ENCODE peak calls at places on chromosomes 7 and 10, in seven cellular contexts. One of them, this sample, is unnamed.

GRCh38 chr10:1413256-1413655 is 324.1 kb downstream of the ADARB2 start:
- DNase-seq in neuronal stem cell: no peak
- DNase-seq in H9: no peak
- DNase-seq in trophoblast cell: no peak
- DNase-seq in mesenchymal stem cell: no peak
- DNase-seq in H1: no peak
- DNase-seq in mesendoderm: no peak
- DNase-seq in this sample: no peak

GRCh38 chr7:134203186-134203889 is 76.2 kb downstream of the LRGUK start:
- DNase-seq in neuronal stem cell: no peak
- DNase-seq in H9: no peak
- DNase-seq in trophoblast cell: no peak
- DNase-seq in mesenchymal stem cell: no peak
- DNase-seq in H1: no peak
- DNase-seq in mesendoderm: no peak
- DNase-seq in this sample: no peak

GRCh38 chr7:95180-95862 is 97.0 kb upstream of the FAM20C start:
- DNase-seq in neuronal stem cell: no peak
- DNase-seq in H9: no peak
- DNase-seq in trophoblast cell: no peak
- DNase-seq in mesenchymal stem cell: no peak
- DNase-seq in H1: no peak
- DNase-seq in mesendoderm: no peak
- DNase-seq in this sample: peak; percentile 77

GRCh38 chr10:102148275-102148674 is 3.9 kb upstream of the NOLC1 start:
- DNase-seq in neuronal stem cell: no peak
- DNase-seq in H9: no peak
- DNase-seq in trophoblast cell: no peak
- DNase-seq in mesenchymal stem cell: no peak
- DNase-seq in H1: no peak
- DNase-seq in mesendoderm: no peak
- DNase-seq in this sample: no peak

GRCh38 chr10:116679351-116679750 is 58.6 kb downstream of the PNLIPRP2 start:
- DNase-seq in neuronal stem cell: no peak
- DNase-seq in H9: no peak
- DNase-seq in trophoblast cell: no peak
- DNase-seq in mesenchymal stem cell: no peak
- DNase-seq in H1: no peak
- DNase-seq in mesendoderm: no peak
- DNase-seq in this sample: no peak

GRCh38 chr10:122990278-122990677 is 10.1 kb downstream of the PSTK start:
- DNase-seq in neuronal stem cell: no peak
- DNase-seq in H9: no peak
- DNase-seq in trophoblast cell: no peak
- DNase-seq in mesenchymal stem cell: no peak
- DNase-seq in H1: no peak
- DNase-seq in mesendoderm: no peak
- DNase-seq in this sample: no peak

GRCh38 chr7:139697031-139697430 is 80.8 kb downstream of the HIPK2 start:
- DNase-seq in neuronal stem cell: no peak
- DNase-seq in H9: no peak
- DNase-seq in trophoblast cell: no peak
- DNase-seq in mesenchymal stem cell: no peak
- DNase-seq in H1: no peak
- DNase-seq in mesendoderm: no peak
- DNase-seq in this sample: no peak

GRCh38 chr7:43856996-43857395 is 12.3 kb downstream of the MRPS24 start:
- DNase-seq in neuronal stem cell: no peak
- DNase-seq in H9: no peak
- DNase-seq in trophoblast cell: no peak
- DNase-seq in mesenchymal stem cell: no peak
- DNase-seq in H1: no peak
- DNase-seq in mesendoderm: no peak
- DNase-seq in this sample: peak; percentile 58

GRCh38 chr10:122782911-122783310 is 62.7 kb downstream of the CUZD1 start:
- DNase-seq in neuronal stem cell: no peak
- DNase-seq in H9: no peak
- DNase-seq in trophoblast cell: no peak
- DNase-seq in mesenchymal stem cell: no peak
- DNase-seq in H1: no peak
- DNase-seq in mesendoderm: no peak
- DNase-seq in this sample: no peak

DNA sequence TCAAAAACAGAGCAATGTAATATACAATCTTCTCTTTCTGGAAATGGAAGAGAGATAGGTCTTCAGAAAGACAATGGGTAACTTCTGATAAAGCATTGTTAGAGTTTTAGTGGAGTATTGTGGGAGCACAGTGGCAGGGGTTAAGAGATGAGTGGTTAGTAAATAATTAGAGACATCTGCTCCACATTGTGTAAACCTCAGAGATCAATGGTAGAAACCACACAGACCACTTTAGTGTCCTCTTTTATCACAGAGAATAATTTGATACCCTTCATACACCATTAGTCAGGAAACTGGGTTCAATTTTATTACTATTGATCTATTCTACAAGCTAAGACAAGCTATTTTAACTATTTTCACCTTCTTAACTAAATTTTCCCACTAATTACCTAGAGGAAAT is 35.9 kb upstream of the MAGI2 start:
- DNase-seq in neuronal stem cell: no peak
- DNase-seq in H9: no peak
- DNase-seq in trophoblast cell: no peak
- DNase-seq in mesenchymal stem cell: no peak
- DNase-seq in H1: no peak
- DNase-seq in mesendoderm: no peak
- DNase-seq in this sample: no peak
- H3K4ac ChIP-seq in neuronal stem cell: no peak overlapping the region
- H3K4ac ChIP-seq in H9: no peak overlapping the region
- H3K4ac ChIP-seq in trophoblast cell: no peak overlapping the region
- H3K4ac ChIP-seq in mesenchymal stem cell: no peak overlapping the region
- H3K4ac ChIP-seq in H1: no peak overlapping the region
- H3K4ac ChIP-seq in mesendoderm: no peak overlapping the region
- H3K4ac ChIP-seq in this sample: no peak overlapping the region

GRCh38 chr10:49500420-49500819 is 38.5 kb downstream of the ERCC6 start:
- DNase-seq in neuronal stem cell: no peak
- DNase-seq in H9: no peak
- DNase-seq in trophoblast cell: peak; percentile 88
- DNase-seq in mesenchymal stem cell: no peak
- DNase-seq in H1: no peak
- DNase-seq in mesendoderm: peak; percentile 64
- DNase-seq in this sample: no peak
- H3K4ac ChIP-seq in neuronal stem cell: no peak overlapping the region
- H3K4ac ChIP-seq in H9: no peak overlapping the region
- H3K4ac ChIP-seq in trophoblast cell: no peak overlapping the region
- H3K4ac ChIP-seq in mesenchymal stem cell: no peak overlapping the region
- H3K4ac ChIP-seq in H1: no peak overlapping the region
- H3K4ac ChIP-seq in mesendoderm: no peak overlapping the region
- H3K4ac ChIP-seq in this sample: no peak overlapping the region

GRCh38 chr7:57425239-57425944 is 24.6 kb upstream of the ZNF716 start:
- DNase-seq in neuronal stem cell: no peak
- DNase-seq in H9: no peak
- DNase-seq in trophoblast cell: no peak
- DNase-seq in mesenchymal stem cell: no peak
- DNase-seq in H1: no peak
- DNase-seq in mesendoderm: no peak
- DNase-seq in this sample: no peak
- H3K4ac ChIP-seq in neuronal stem cell: no peak overlapping the region
- H3K4ac ChIP-seq in H9: no peak overlapping the region
- H3K4ac ChIP-seq in trophoblast cell: no peak overlapping the region
- H3K4ac ChIP-seq in mesenchymal stem cell: no peak overlapping the region
- H3K4ac ChIP-seq in H1: no peak overlapping the region
- H3K4ac ChIP-seq in mesendoderm: no peak overlapping the region
- H3K4ac ChIP-seq in this sample: no peak overlapping the region

DNA sequence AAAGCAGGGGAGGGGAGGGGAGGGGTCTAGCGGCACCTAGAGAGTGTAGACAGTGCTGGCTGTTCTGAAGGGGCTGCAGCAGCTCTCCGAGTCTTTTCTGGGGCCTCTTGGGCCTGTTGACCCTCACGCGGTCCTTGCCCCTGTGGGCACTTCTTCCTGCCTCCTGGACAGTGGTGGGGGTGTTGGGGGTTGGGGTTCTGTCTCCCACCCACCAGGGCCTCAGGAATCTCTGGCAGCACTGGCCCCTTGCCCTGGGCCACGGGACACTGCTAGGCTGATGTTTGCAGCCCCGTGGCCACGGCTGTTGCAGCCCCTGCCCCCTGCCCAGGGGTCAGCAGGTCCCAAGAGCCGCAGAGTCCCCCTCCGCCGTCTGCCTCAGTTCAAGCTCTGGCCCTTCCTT is 68.9 kb upstream of the INPP5A start:
- DNase-seq in neuronal stem cell: no peak
- DNase-seq in H9: no peak
- DNase-seq in trophoblast cell: no peak
- DNase-seq in mesenchymal stem cell: no peak
- DNase-seq in H1: no peak
- DNase-seq in mesendoderm: no peak
- DNase-seq in this sample: no peak
- H3K4ac ChIP-seq in neuronal stem cell: no peak overlapping the region
- H3K4ac ChIP-seq in H9: no peak overlapping the region
- H3K4ac ChIP-seq in trophoblast cell: no peak overlapping the region
- H3K4ac ChIP-seq in mesenchymal stem cell: no peak overlapping the region
- H3K4ac ChIP-seq in H1: no peak overlapping the region
- H3K4ac ChIP-seq in mesendoderm: no peak overlapping the region
- H3K4ac ChIP-seq in this sample: no peak overlapping the region

DNA sequence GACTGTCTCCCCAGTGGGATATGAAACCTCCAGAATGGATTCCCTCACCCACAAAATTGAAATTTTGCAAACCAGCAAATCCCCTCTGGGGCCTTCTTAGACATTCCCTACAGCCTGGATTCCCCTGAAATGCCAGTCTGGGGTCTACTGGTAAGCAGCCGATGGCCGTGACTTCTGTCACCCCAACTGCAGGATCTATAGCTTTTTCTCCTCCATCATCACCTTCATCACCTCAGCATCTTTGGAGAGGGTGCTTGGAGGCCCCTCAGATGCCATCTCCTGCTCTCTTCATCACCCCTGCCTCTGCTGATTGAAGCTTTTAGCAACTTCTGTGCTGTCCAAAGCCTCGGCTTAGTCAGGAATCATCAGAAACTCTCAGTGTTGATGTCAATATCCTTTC is 2.6 kb upstream of the KCNMA1 start:
- DNase-seq in neuronal stem cell: no peak
- DNase-seq in H9: no peak
- DNase-seq in trophoblast cell: no peak
- DNase-seq in mesenchymal stem cell: no peak
- DNase-seq in H1: no peak
- DNase-seq in mesendoderm: no peak
- DNase-seq in this sample: no peak
- H3K4ac ChIP-seq in neuronal stem cell: no peak overlapping the region
- H3K4ac ChIP-seq in H9: no peak overlapping the region
- H3K4ac ChIP-seq in trophoblast cell: no peak overlapping the region
- H3K4ac ChIP-seq in mesenchymal stem cell: no peak overlapping the region
- H3K4ac ChIP-seq in H1: no peak overlapping the region
- H3K4ac ChIP-seq in mesendoderm: no peak overlapping the region
- H3K4ac ChIP-seq in this sample: no peak overlapping the region

DNA sequence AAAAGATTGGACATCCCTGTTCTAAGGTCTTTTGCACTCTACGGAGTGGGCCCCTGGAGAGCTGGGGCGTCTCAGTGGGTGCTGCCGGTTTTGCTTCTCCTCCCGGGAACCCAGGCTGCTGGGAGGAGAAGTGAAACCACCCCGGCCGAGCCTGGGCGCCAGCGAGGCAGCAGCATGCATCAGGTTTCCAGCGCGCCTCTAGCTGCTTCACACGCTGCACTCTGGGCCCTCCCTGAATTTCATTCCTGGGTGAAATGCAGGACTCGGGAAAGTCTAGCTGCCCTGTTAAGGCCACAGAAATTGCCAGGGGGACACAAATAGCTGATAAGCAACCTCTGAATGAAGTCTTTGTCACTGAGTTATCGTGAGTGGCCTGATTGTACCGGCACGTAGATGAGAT is 127.4 kb downstream of the TRRAP start:
- DNase-seq in neuronal stem cell: no peak
- DNase-seq in H9: no peak
- DNase-seq in trophoblast cell: no peak
- DNase-seq in mesenchymal stem cell: no peak
- DNase-seq in H1: no peak
- DNase-seq in mesendoderm: no peak
- DNase-seq in this sample: no peak
- H3K4ac ChIP-seq in neuronal stem cell: no peak overlapping the region
- H3K4ac ChIP-seq in H9: no peak overlapping the region
- H3K4ac ChIP-seq in trophoblast cell: no peak overlapping the region
- H3K4ac ChIP-seq in mesenchymal stem cell: no peak overlapping the region
- H3K4ac ChIP-seq in H1: no peak overlapping the region
- H3K4ac ChIP-seq in mesendoderm: no peak overlapping the region
- H3K4ac ChIP-seq in this sample: no peak overlapping the region

This sample was measured in IMR-90.